ENCODE peak calls at places on chromosomes 13 and 19, in four cellular contexts. C is astrocyte of the spinal cord, K is AG09319, N is AG09309. P is an unnamed sample.

GRCh38 chr13:113928701-113929627 is 44.9 kb downstream of the C13orf46 start:
- DNase-seq in K (peak), N (peak), C (peak), P (no peak)

GRCh38 chr13:59946924-59947323 is 216.8 kb downstream of the DIAPH3 start:
- DNase-seq in K (peak), N (peak), C (peak), P (no peak)

GRCh38 chr19:58399903-58400637 is 4.6 kb downstream of the RNF225 start:
- DNase-seq in N (no peak), K (no peak), C (no peak), P (no peak)

GRCh38 chr19:35265126-35265995 is 3.4 kb upstream of the USF2 start:
- DNase-seq in N (no peak), K (no peak), C (no peak), P (no peak)

GRCh38 chr19:28519950-28520861 is 692.7 kb downstream of the UQCRFS1 start:
- DNase-seq in C (no peak), K (no peak), N (no peak), P (no peak)

GRCh38 chr19:40398417-40399056 is 8.6 kb upstream of the HIPK4 start:
- DNase-seq in C (peak), K (no peak), N (no peak), P (peak)

GRCh38 chr13:61728468-61728867 is 312.8 kb upstream of the PCDH20 start:
- DNase-seq in C (peak), K (no peak), N (no peak), P (no peak)

GRCh38 chr13:103287659-103288058 is 221.4 kb upstream of the SLC10A2 start:
- DNase-seq in C (peak), K (no peak), N (no peak), P (no peak)

GRCh38 chr13:110187501-110188161 is 119.3 kb downstream of the COL4A1 start:
- DNase-seq in C (peak), K (no peak), N (peak), P (no peak)

GRCh38 chr13:111211789-111212516 is 96.8 kb downstream of the ARHGEF7 start:
- DNase-seq in C (peak), K (no peak), N (no peak), P (no peak)

GRCh38 chr13:50760751-50761150 is 82.7 kb downstream of the DLEU7 start:
- DNase-seq in K (no peak), N (no peak), C (no peak), P (no peak)

GRCh38 chr13:30745917-30746686 is 10.8 kb downstream of the ALOX5AP start:
- DNase-seq in N (no peak), K (no peak), C (peak), P (no peak)

GRCh38 chr13:106867249-106867648 is 299.3 kb upstream of the ARGLU1 start:
- DNase-seq in K (no peak), N (no peak), C (peak), P (no peak)

GRCh38 chr19:2561221-2561620 is 85.3 kb downstream of the GADD45B start:
- DNase-seq in K (no peak), C (no peak), N (no peak), P (no peak)

GRCh38 chr19:51712461-51713081 is 11.2 kb downstream of the HAS1 start:
- DNase-seq in N (no peak), K (no peak), C (peak), P (no peak)

GRCh38 chr19:1904385-1905070 is 671 bp upstream of the ADAT3 start:
- DNase-seq in N (no peak), C (no peak), K (no peak), P (peak)

GRCh38 chr19:56321981-56322558 is 7.4 kb upstream of the ZSCAN5A start:
- DNase-seq in K (no peak), N (no peak), C (no peak), P (peak)

GRCh38 chr13:109156181-109156935 is 526.9 kb downstream of the MYO16 start:
- DNase-seq in K (peak), C (peak), N (peak), P (no peak)

GRCh38 chr13:113598081-113598410 is 13.5 kb downstream of the TFDP1 start:
- DNase-seq in K (no peak), N (no peak), C (no peak), P (no peak)

GRCh38 chr13:27573265-27573664 is 47.1 kb downstream of the LNX2 start:
- DNase-seq in K (no peak), C (peak), N (no peak), P (no peak)

GRCh38 chr19:19599190-19599535 is 19.3 kb downstream of the PBX4 start:
- DNase-seq in C (no peak), K (no peak), N (no peak), P (no peak)

GRCh38 chr19:50669319-50670101 is 20.3 kb downstream of the C19orf81 start:
- DNase-seq in N (no peak), C (peak), K (no peak), P (peak)

GRCh38 chr19:41431426-41432386 is 4.5 kb upstream of the B3GNT8 start:
- DNase-seq in N (no peak), K (no peak), C (peak), P (no peak)

GRCh38 chr13:41013834-41014233 is 5.3 kb downstream of the ELF1 start:
- DNase-seq in K (no peak), N (no peak), C (no peak), P (no peak)

GRCh38 chr19:52613299-52613906 is 24.8 kb downstream of the ZNF83 start:
- DNase-seq in C (no peak), N (no peak), K (no peak), P (no peak)

GRCh38 chr19:53971608-53972007 is 8.9 kb downstream of the CACNG8 start:
- DNase-seq in K (no peak), C (no peak), N (no peak), P (no peak)

DNA sequence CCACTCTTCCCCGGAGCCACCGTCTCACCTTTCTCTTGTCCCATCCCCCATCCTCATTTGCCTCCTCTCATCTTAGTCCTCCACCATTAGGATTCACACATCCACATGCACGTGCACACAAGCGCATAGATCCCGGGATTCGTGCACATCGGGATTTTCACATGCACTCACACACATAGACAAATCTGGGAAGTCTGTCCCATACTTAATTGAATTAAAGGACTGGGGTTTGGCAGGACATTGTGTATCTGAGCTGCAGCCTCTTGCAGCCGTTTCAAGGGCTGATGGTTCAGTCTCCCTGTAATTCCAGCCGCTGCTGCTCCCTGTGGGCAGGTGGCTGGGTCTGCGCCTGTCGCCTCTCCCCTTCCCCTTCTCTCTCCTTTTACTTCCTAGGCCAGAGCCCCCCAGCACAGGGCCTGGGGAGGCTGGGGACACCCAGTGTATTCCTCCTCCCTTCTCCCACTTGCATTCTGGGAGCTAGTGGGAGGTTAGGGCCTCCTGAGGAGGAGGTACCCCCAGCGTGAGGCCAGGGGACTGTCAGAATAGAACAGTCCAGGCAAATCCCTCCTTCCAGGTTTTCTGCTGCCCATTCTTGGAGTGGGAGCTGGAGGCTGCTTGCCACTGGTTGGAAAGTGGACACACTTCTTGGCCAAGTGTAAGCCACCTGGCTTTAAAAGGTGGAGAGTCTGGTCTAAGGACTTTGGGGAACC is 43.6 kb downstream of the LYL1 start:
- DNase-seq in K (no peak), N (no peak), C (no peak), P (no peak)
- TF ChIP-seq CTCF in K (peak), N (peak), C (peak), P (no peak)

DNA sequence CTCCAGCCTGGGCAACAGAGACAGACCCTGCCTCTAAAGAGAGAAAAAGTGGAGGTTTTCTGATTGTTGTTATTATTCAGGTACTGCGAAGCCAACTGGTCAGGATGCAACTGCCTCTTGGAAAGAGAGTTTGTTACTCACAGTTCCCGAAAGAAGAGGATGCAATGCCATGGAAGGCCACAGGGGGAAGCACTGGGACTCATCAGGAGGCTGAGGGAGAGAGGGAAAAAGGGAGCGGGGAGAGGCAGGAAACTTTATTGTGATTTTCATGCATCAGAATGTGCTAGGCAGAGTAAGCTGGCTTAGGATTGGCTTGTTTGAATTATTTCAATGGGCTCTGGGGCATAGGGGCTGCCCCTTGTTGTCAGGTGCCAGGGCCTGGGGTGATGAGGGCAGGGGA is 27.6 kb downstream of the MYO9B start:
- DNase-seq in N (no peak), C (peak), K (no peak), P (no peak)
- TF ChIP-seq CTCF in N (peak), C (peak), K (peak), P (peak)

GRCh38 chr19:14516048-14516534 is 2.1 kb downstream of the DNAJB1 start:
- DNase-seq in N (no peak), C (no peak), K (no peak), P (no peak)
- TF ChIP-seq CTCF in N (no peak), C (no peak), K (no peak), P (no peak)

GRCh38 chr19:16025108-16026101 is 50.9 kb upstream of the TPM4 start:
- DNase-seq in N (peak), K (peak), C (peak), P (no peak)
- TF ChIP-seq CTCF in N (peak), K (peak), C (peak), P (no peak)

GRCh38 chr13:77699059-77699680 is 1.7 kb downstream of the SLAIN1 start:
- DNase-seq in N (no peak), C (no peak), K (no peak), P (no peak)

GRCh38 chr13:77696006-77696862 is 1.3 kb upstream of the SLAIN1 start:
- DNase-seq in K (no peak), C (peak), N (no peak), P (peak)

GRCh38 chr13:77696863-77697207 is 652 bp upstream of the SLAIN1 start:
- DNase-seq in K (no peak), N (no peak), C (no peak), P (no peak)

GRCh38 chr13:77697208-77698103 is at the start of gene SLAIN1:
- DNase-seq in C (peak), N (no peak), K (no peak), P (peak)

DNA sequence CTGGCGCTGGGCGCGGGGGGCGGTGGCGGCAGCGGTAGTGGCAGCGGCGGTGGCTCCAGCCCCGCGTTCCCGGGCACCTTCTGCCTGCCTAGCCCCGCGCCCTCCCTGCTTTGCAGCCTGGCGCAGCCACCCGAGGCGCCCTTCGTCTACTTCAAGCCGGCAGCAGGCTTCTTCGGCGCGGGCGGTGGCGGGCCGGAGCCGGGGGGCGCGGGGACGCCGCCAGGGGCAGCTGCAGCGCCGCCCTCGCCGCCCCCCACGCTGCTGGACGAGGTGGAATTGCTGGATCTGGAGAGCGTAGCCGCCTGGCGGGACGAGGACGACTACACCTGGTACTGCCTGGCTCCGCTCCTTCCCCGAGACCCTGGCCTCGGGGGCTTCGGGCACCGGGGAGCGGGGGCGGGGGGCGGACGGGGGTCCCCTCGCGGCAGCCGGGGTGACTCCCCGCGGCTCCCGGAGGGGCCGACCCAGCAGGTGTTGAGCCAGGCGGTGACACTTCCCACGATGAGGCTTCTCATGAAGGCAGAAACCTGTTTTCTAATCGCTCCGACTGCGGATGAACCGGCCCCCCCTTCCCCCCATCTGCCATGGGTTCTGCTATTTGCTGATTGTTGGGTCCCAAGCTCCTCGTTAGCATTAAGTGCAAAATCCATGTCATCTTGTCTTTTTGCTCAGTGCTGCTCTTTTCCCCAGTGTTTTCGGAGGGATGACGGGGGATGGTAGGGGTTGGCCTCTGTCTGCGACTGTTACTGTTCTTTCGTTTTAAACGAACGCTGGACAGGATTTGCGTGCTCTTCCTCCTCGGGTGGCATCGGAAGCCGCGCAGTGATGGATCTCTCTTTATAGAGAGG is 948 bp downstream of the SLAIN1 start:
- DNase-seq in K (no peak), C (no peak), N (no peak), P (peak)
- TF ChIP-seq CTCF in K (no peak), C (no peak), N (no peak), P (peak)

DNA sequence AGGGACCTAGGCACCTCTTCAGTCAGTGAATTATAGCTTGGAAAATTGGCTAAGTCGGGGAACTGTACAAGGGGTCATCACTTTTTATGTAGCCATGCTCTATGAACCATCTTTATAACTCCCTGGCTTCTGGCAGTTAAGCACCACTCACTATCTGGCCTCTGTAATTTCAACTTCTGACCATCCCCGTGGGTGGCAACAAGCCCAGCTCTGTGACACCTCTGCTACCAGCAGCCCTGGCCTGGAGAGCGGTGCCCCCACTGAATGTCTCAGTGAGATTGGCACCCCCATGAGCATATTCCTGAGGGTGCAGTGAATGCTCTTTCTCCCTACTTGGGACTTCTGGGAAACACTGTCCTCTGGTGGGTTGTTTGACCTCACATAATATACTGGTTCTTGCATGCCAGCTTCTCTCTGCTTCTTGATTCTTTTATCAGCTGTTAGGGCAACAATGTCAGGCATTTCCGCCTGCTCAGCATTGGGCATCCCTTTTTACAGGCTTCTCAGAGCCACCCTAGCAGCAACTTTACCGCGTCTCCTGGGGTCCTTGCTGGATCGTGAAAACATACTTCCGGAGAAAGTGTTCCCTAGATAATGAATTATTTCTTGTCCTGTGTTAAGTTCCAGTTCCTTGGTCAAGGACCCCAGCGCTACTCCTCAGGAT is 10.4 kb downstream of the KL start:
- DNase-seq in C (no peak), K (no peak), N (no peak), P (no peak)
- TF ChIP-seq CTCF in C (no peak), K (no peak), N (peak), P (no peak)

GRCh38 chr13:98866882-98867281 is 111.0 kb downstream of the DOCK9 start:
- DNase-seq in K (no peak), C (no peak), N (no peak), P (no peak)
- TF ChIP-seq CTCF in K (no peak), C (peak), N (no peak), P (no peak)

GRCh38 chr19:4277051-4277700 is 1.9 kb upstream of the SHD start:
- DNase-seq in K (no peak), N (no peak), C (no peak), P (no peak)
- TF ChIP-seq CTCF in K (no peak), N (no peak), C (no peak), P (no peak)

GRCh38 chr13:42812311-42812710 is 30.9 kb downstream of the FAM216B start:
- DNase-seq in N (no peak), C (peak), K (no peak), P (no peak)
- TF ChIP-seq CTCF in N (no peak), C (no peak), K (no peak), P (no peak)

GRCh38 chr13:31824705-31825512 is 85.6 kb downstream of the RXFP2 start:
- DNase-seq in C (peak), K (no peak), N (no peak), P (no peak)
- TF ChIP-seq CTCF in C (no peak), K (peak), N (peak), P (peak)